ENCODE peak calls at places on chromosomes 6 and 20, in four cellular contexts. F, O, T and Y are unnamed samples.

GRCh38 chr20:35618372-35619131 is 2.9 kb downstream of the SPAG4 start:
- DNase-seq in O (peak), F (no peak), T (no peak), Y (peak)

GRCh38 chr20:62707981-62708521 is 585 bp upstream of the NTSR1 start:
- DNase-seq in T (no peak), F (peak), O (no peak), Y (no peak)

GRCh38 chr6:108667984-108668383 is 107.3 kb downstream of the FOXO3 start:
- DNase-seq in T (no peak), F (no peak), O (peak), Y (peak)

GRCh38 chr20:32988008-32988407 is 16.2 kb downstream of the SUN5 start:
- DNase-seq in T (no peak), F (no peak), O (no peak), Y (no peak)

GRCh38 chr20:58131581-58132142 is 96.8 kb downstream of the ANKRD60 start:
- DNase-seq in T (no peak), O (peak), F (no peak), Y (peak)

GRCh38 chr20:58913079-58913478 is 60.6 kb downstream of the GNAS start:
- DNase-seq in O (no peak), F (no peak), T (no peak), Y (no peak)

GRCh38 chr6:2432258-2432657 is 186.9 kb upstream of the GMDS start:
- DNase-seq in T (no peak), O (peak), F (no peak), Y (peak)

GRCh38 chr6:89789980-89790379 is 29.6 kb downstream of the MDN1 start:
- DNase-seq in F (no peak), O (no peak), T (no peak), Y (no peak)

GRCh38 chr6:75275067-75275466 is 9.5 kb downstream of the TMEM30A start:
- DNase-seq in T (no peak), O (peak), F (no peak), Y (peak)

GRCh38 chr6:138844203-138844602 is 48.3 kb downstream of the ECT2L start:
- DNase-seq in O (peak), T (no peak), F (no peak), Y (peak)

GRCh38 chr20:8082999-8083398 is 49.1 kb upstream of the PLCB1 start:
- DNase-seq in T (no peak), O (no peak), F (peak), Y (peak)

GRCh38 chr20:48107560-48107959 is 322.3 kb upstream of the SULF2 start:
- DNase-seq in O (peak), T (no peak), F (no peak), Y (peak)